ENCODE peak calls at places on chromosomes 11 and 22, in four cellular contexts. L is K562, H is WTC11, B is GM12878. G is an unnamed sample.

GRCh38 chr11:313787-314547 is at the start of gene IFITM1:
- DNase-seq in L (no peak), H (no peak), B (peak; percentile 92), G (no peak)

GRCh38 chr11:68429661-68430060 is 30.9 kb upstream of the PPP6R3 start:
- DNase-seq in L (no peak), H (no peak), B (no peak), G (no peak)

GRCh38 chr22:31393890-31394289 is 5.5 kb upstream of the DRG1 start:
- DNase-seq in L (no peak), H (no peak), B (no peak), G (no peak)

GRCh38 chr22:46487318-46487717 is 50.1 kb downstream of the CELSR1 start:
- DNase-seq in L (no peak), H (no peak), B (no peak), G (no peak)

GRCh38 chr11:7639643-7640025 is 33.7 kb downstream of the CYB5R2 start:
- DNase-seq in L (no peak), H (no peak), B (no peak), G (no peak)

GRCh38 chr11:77136074-77136473 is 8.0 kb downstream of the MYO7A start:
- DNase-seq in L (no peak), H (no peak), B (no peak), G (no peak)

GRCh38 chr11:62552931-62553838 is 6.6 kb upstream of the AHNAK start:
- DNase-seq in L (peak; percentile 60), H (peak; percentile 78), B (no peak), G (no peak)

GRCh38 chr11:4641501-4641900 is 2.3 kb upstream of the OR51E1 start:
- DNase-seq in L (no peak), H (no peak), B (no peak), G (no peak)

GRCh38 chr11:94750319-94751215 is 17.6 kb upstream of the AMOTL1 start:
- DNase-seq in L (no peak), H (no peak), B (no peak), G (no peak)

GRCh38 chr22:50544078-50544745 is 1.5 kb upstream of the KLHDC7B start:
- DNase-seq in L (no peak), H (peak; percentile 93), B (no peak), G (no peak)

GRCh38 chr11:77073328-77074001 is 6.7 kb downstream of the CAPN5 start:
- DNase-seq in L (no peak), H (no peak), B (no peak), G (peak; percentile 45)

GRCh38 chr11:65663634-65664200 is 1.0 kb upstream of the RELA start:
- DNase-seq in L (peak; percentile 67), H (no peak), B (no peak), G (no peak)
- TF ChIP-seq CREB1 in L (no peak), H (no peak), B (no peak), G (no peak)

DNA sequence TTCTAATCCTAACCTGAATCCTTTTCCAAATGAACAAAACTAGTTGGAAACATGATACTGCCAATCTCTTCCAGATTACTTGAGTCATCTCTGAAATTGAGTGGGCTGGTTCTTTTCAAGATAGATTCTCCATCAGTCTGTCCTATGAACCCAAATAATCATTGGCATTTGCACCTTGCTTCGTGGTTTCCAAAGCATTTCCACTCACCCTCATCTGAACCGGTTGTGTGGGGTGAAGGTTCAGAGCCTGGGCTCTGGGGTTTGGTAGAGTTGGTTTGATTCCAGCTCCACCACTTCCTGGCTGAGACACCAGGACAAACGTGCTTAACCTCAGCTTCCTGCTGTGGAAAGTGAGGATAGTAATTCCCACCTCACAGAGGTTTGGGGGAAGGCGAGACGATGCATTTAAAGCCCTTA is 206.4 kb upstream of the E2F8 start:
- DNase-seq in L (no peak), H (no peak), B (no peak), G (no peak)
- TF ChIP-seq CREB1 in L (no peak), H (no peak), B (no peak), G (no peak)

DNA sequence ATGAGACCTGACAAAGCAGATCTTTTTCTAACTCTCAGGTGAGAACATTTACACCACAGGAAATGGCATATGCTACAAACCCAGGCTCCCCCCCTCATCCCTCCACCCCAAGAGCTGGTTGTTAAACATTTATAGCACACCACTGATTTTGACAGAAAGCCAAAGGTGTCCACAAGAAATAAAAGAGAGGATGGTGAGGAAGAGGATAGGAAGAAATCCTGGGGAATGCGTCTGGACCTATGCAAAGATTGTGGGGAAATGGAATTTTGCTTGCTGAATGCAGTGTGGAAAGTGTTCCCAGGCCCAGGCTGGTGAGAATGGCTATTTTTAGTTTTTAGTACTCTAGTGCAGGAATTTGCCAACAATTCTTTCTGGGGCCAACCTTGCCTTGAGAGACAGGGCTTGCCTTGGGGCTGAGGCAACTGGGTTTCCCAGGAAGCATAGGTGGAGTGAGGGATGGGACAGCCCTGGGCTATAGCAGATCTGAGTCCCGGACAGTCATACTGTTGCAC is 163.9 kb downstream of the ADAMTS15 start:
- DNase-seq in L (no peak), H (no peak), B (no peak), G (no peak)
- TF ChIP-seq CREB1 in L (no peak), H (no peak), B (no peak), G (no peak)

GRCh38 chr11:47234669-47235075 is 13.9 kb downstream of the ACP2 start:
- DNase-seq in L (no peak), H (no peak), B (no peak), G (no peak)
- TF ChIP-seq CREB1 in L (no peak), H (no peak), B (no peak), G (no peak)